ENCODE peak calls at places on chromosomes 3 and 15, in seven cellular contexts. F is astrocyte, E is stomach, K is cardiac muscle cell, B is HCT116, U is H9, N is heart left ventricle. I is an unnamed sample. For H3K4me1 and H3K27me3, the result is how much of the 10 kb centered on the place peaks cover.

GRCh38 chr3:106058485-106058884 is 189.7 kb upstream of the CBLB start:
- DNase-seq in F (no peak), E (no peak), K (peak), B (no peak), U (no peak), N (no peak), I (no peak)

GRCh38 chr3:58001979-58002378 is 6.2 kb upstream of the FLNB start:
- DNase-seq in F (no peak), E (no peak), K (no peak), B (no peak), U (no peak), N (no peak), I (no peak)

GRCh38 chr15:27486676-27487290 is 515.8 kb downstream of the GABRG3 start:
- DNase-seq in F (peak), E (no peak), K (no peak), B (no peak), U (no peak), N (no peak), I (no peak)

GRCh38 chr15:95843241-95843851 is 487.2 kb upstream of the NR2F2 start:
- DNase-seq in F (peak), E (no peak), K (no peak), B (no peak), U (no peak), N (no peak), I (no peak)

GRCh38 chr15:101625980-101626379 is 26.2 kb downstream of the TM2D3 start:
- DNase-seq in F (no peak), E (no peak), K (no peak), B (no peak), U (no peak), N (no peak), I (no peak)

GRCh38 chr3:71890356-71890931 is 105.5 kb upstream of the PROK2 start:
- DNase-seq in F (no peak), E (no peak), K (peak), B (no peak), U (no peak), N (no peak), I (no peak)

GRCh38 chr3:14614189-14614588 is 37.4 kb upstream of the CCDC174 start:
- DNase-seq in F (no peak), E (no peak), K (no peak), B (no peak), U (no peak), N (no peak), I (no peak)

GRCh38 chr3:93969443-93969842 is 4.3 kb downstream of the PROS1 start:
- DNase-seq in F (peak), E (no peak), K (no peak), B (peak), U (no peak), N (no peak), I (no peak)

GRCh38 chr15:82129144-82129692 is 83.4 kb upstream of the MEX3B start:
- DNase-seq in F (no peak), E (no peak), K (no peak), B (no peak), U (no peak), N (no peak), I (no peak)

GRCh38 chr3:178310833-178311380 is 225.3 kb upstream of the KCNMB2 start:
- DNase-seq in F (no peak), E (no peak), K (no peak), B (no peak), U (no peak), N (no peak), I (no peak)

GRCh38 chr15:63396546-63396939 is 14.9 kb upstream of the CA12 start:
- DNase-seq in F (no peak), E (no peak), K (no peak), B (no peak), U (peak), N (no peak), I (no peak)

GRCh38 chr3:180184806-180185205 is 148.1 kb upstream of the PEX5L start:
- DNase-seq in F (no peak), E (no peak), K (no peak), B (no peak), U (no peak), N (no peak), I (no peak)

GRCh38 chr15:98650871-98651481 is 2.6 kb downstream of the IGF1R start:
- DNase-seq in F (peak), E (peak), K (peak), B (no peak), U (no peak), N (no peak), I (no peak)

GRCh38 chr15:37045859-37046318 is 54.5 kb downstream of the MEIS2 start:
- DNase-seq in F (no peak), E (no peak), K (no peak), B (no peak), U (peak), N (no peak), I (peak)

GRCh38 chr3:30871720-30872119 is 22.7 kb downstream of the GADL1 start:
- DNase-seq in F (peak), E (no peak), K (no peak), B (no peak), U (no peak), N (no peak), I (no peak)

GRCh38 chr3:58052373-58053273 is 44.4 kb downstream of the FLNB start:
- DNase-seq in F (peak), E (peak), K (no peak), B (peak), U (no peak), N (peak), I (no peak)

GRCh38 chr15:48978638-48979037 is 14.9 kb upstream of the SHC4 start:
- DNase-seq in F (no peak), E (no peak), K (no peak), B (no peak), U (no peak), N (no peak), I (no peak)

GRCh38 chr3:41565948-41566347 is 366.6 kb downstream of the CTNNB1 start:
- DNase-seq in F (no peak), E (no peak), K (no peak), B (no peak), U (no peak), N (no peak), I (no peak)

GRCh38 chr15:99414755-99415731 is 150.7 kb upstream of the MEF2A start:
- DNase-seq in F (no peak), E (peak), K (no peak), B (no peak), U (peak), N (peak), I (peak)

DNA sequence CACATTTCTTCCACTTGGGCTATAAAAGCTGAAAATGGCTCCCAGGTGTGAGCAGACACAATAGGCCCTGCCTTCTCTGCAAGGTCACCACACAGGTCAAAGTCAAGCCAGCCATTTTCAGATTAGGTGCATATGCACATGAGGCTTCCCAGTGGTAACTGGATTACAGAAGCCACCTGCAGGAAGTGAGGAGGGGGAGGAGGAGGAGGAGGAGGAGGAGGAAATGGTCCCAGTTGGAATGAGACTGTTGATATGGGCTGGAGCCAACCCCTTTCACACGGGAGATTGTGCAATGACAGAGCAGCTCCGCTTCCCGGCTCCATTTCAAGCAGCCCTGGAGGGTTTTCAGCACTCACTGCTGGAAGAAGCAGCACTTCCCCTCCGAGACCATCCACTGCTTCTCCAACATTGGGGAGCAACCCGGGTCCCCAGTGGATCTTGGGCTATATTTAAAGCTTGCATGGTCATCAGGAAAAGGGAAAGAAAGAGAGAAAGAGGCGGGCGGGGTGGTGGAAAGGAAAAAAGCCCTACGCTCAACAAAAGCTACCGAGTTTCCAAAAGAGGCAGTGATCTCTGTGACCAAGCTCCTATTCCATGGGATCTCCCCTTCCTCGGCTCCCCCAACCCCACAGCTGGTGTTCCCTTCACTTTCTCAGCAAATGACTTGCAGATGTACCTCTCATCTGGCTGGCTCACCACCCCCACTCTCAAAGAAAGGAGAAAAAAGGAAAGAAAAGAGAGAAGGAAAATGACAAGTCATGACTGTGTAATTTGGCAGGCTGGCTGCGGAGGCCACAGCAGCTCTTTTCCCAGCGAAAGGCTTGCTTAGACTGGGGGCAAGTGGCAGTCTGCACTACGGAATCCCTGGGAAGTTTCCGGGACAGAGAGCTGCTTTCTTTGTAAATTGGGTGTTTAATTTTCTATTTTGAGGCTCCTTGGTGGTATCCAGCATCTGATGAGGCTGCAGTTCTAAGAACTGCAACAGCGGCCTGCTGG is 58.3 kb downstream of the LRIG1 start:
- DNase-seq in F (peak), E (peak), K (peak), B (no peak), U (peak), N (peak), I (peak)
- H3K4me1 ChIP-seq in F (under half), E (half or more), K (under half), B (under half), U (under half), N (under half), I (under half)

DNA sequence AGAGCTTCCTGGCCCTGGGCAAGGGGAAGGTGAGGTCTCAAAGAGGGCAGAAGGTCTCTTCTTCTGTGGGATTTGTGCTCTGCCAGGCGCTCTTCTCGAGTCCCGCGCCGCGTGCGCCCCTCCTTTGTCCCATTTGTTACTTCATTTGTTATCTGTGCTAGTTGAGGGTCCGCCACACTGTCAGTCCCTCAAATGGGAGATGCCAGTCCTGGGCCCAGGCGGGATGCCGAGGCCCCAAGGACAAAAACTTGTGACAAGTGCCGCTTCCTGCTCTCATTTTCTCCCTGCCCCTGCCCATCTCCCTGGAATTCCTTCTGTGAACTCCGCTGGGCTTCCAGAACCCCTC is 1.5 kb downstream of the ST8SIA2 start:
- DNase-seq in F (no peak), E (no peak), K (no peak), B (no peak), U (no peak), N (no peak), I (no peak)
- H3K27me3 ChIP-seq in F (under half), E (under half), K (under half), B (under half), U (under half), N (under half), I (under half)

DNA sequence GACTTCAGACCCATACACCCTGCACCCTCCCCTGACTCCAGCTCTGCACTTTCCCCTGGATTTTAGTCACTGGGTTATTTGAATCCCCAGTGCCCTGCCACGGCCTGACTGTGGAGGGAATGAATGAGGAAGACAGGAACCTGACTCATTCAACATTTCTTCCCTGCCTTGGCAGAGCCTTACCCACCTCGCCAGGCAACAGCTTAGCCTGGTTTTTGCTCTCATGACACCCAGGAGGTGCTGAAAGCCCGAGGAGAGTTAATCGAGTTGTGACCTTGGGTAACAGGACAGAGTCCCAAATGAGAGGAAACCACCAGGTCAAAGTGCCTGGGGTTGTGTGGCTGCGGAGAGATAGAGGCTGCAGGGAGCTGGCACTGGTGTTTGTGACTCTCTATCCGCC is 128.3 kb downstream of the SMAD6 start:
- DNase-seq in F (peak), E (no peak), K (peak), B (no peak), U (no peak), N (no peak), I (no peak)
- TF ChIP-seq CTCF in F (no peak), E (no peak), K (no peak), B (no peak), U (no peak), N (no peak), I (no peak)

GRCh38 chr3:126524429-126524988 is 554 bp downstream of the CHST13 start:
- DNase-seq in F (no peak), E (no peak), K (no peak), B (no peak), U (peak), N (peak), I (peak)
- H3K4me1 ChIP-seq in F (under half), E (under half), K (under half), B (under half), U (under half), N (under half), I (under half)

DNA sequence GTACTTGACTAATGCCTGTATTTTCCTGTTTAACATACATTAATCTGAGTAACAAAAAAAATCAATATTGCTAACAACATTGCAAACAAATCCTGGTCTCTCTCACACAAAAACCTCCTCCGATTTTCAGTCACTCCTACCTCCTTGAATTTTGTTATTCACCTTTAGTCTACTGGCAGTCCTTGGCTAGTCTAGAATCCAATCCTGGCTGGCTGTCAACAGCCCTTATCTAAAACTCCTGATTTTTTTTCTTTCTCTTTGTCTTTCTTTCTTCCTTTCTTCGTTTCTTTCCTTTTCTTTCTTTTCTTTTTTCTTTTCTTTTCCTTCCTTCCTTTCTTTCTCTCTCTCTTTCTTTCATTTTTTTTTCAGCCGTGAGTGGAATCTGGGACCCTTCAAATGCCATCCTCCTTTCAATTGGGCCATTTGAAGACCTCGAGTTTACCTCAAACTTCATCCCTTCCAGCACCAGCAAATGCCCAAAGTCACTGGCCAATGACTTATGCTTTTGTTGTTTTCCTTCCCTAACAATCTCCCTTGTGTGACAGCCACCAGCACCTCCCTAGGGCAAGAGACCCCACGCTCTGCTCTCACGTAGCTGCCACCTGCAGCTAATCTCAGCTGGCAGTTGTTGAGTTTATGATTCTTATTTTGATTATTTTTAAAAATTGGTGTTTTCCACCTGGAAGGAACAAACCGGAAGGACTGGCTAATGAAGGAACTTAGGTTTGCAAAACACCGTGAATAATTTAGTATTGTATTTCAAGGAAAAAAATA is 6.8 kb upstream of the ONECUT1 start:
- DNase-seq in F (no peak), E (no peak), K (no peak), B (no peak), U (no peak), N (no peak), I (no peak)
- H3K27me3 ChIP-seq in F (half or more), E (under half), K (half or more), B (under half), U (half or more), N (half or more), I (half or more)

DNA sequence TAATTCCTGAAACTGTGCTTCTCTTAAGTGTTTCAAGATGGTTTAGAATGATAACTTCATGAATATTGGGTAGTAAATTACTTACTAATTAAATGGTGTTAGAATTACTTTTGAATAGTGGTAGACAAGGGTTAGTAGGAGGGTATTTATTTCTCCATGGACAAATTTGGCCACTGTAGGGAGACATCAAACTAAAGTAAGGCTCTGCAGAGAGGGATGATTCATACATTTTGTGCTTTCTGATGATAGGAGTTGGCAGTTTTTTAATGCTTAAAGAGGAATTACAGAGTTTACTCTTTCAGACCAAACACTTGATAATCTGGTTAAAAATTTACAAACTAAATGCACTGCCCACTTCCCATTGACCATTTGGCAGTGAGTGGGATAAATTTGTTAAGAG is 127.6 kb downstream of the NAALADL2 start:
- DNase-seq in F (peak), E (no peak), K (no peak), B (no peak), U (no peak), N (no peak), I (no peak)
- TF ChIP-seq CTCF in F (no peak), E (no peak), K (no peak), B (no peak), U (no peak), N (no peak), I (no peak)

GRCh38 chr3:152293607-152294006 is 24.9 kb downstream of the MBNL1 start:
- DNase-seq in F (no peak), E (no peak), K (no peak), B (no peak), U (no peak), N (no peak), I (no peak)
- H3K4me1 ChIP-seq in F (under half), E (half or more), K (under half), B (under half), U (under half), N (half or more), I (half or more)

DNA sequence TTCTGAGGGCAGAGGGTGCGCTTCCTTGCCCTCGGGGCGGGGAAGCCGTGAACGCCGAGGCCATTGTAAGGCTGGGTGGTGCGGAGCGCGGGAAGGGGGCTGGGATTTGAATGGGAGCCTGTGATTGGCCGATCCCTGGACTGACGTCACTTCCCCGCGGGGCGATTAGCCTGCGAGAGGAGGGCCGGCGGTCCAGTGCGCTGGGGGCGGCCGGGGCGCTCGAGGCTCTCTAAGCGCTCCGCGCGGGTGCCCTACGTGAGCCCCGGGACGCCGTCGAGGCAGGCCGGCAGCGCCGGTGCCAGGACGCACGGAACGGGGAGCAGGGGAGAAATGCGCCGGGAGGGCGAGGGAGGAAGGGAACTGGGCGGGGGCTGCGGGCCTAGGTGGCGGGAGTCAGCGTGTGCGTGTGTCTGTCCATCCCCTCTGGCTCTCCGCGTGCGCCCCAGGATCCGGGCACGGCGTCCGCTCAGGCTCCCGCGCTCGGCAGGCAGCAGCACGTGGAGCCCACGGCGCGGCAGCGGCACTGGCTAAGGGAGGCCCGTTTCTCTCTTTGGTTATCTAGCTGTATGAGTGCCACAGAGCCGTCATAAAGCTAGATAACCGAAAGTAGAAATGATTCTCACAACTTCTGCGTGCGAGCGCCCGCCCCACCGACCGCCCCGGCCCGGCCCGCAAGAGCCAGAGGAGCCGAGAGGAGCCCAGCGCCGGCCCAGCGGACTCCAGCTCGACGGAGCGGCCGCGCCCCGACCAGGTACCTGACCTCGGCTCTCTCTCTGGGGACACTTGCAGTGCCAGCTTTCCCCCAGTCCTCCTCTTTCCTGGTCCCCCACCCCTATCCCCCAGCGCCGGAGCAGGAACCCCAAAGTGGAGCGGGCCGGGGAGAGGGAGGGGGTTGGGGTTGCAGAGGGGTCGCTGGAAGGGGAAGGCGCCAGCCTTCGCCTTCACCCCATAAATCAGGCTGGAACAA is 33.1 kb upstream of the POLG start:
- DNase-seq in F (no peak), E (no peak), K (no peak), B (no peak), U (peak), N (no peak), I (no peak)
- H3K27me3 ChIP-seq in F (half or more), E (half or more), K (half or more), B (under half), U (half or more), N (half or more), I (half or more)

DNA sequence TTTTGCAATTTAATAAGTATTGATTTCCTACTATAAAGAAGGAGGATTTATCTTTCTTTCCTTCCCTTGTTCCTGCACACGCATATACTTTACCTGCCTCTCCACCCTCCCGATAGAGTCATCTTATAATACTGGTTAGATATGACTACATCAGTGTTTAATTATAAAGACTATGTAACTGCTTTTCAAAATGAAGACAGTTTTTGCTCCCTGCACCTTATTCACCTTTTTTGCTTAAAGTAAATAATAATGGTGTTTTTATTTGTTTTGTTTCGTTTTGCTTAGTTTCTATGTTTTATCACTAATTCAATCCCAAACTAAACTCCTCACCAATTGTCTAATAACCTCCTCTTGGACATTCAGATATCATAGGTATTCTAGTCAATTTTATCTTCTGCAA is 101.9 kb upstream of the RORA start:
- DNase-seq in F (no peak), E (no peak), K (no peak), B (no peak), U (no peak), N (no peak), I (no peak)
- TF ChIP-seq CTCF in F (no peak), E (no peak), K (no peak), B (no peak), U (no peak), N (no peak), I (no peak)

GRCh38 chr3:733313-733712 is 359.5 kb upstream of the CNTN6 start:
- DNase-seq in F (no peak), E (no peak), K (no peak), B (no peak), U (no peak), N (no peak), I (no peak)

GRCh38 chr3:732326-732928 is 360.4 kb upstream of the CNTN6 start:
- DNase-seq in F (no peak), E (no peak), K (no peak), B (no peak), U (no peak), N (no peak), I (no peak)
- H3K4me1 ChIP-seq in F (under half), E (under half), K (under half), B (under half), U (under half), N (under half), I (under half)

I was measured in left lung.